ENCODE peak calls at places on chromosome 16, in ten cellular contexts. T, E, U, O, V, F, P, M, X and C are unnamed samples. For H3K27me3, the result is how much of the 10 kb centered on the place peaks cover.

GRCh38 chr16:47492428-47493357 is 31.6 kb downstream of the PHKB start:
- DNase-seq in T (peak), E (peak), U (no peak), O (no peak), V (peak), F (peak), P (peak), M (peak), X (peak), C (peak)

GRCh38 chr16:945271-946047 is 25.3 kb downstream of the LMF1 start:
- DNase-seq in T (no peak), E (peak), U (no peak), O (no peak), V (no peak), F (no peak), P (no peak), M (no peak), X (no peak), C (no peak)

GRCh38 chr16:21943571-21943970 is 9.6 kb upstream of the UQCRC2 start:
- DNase-seq in T (no peak), E (no peak), U (no peak), O (no peak), V (no peak), F (no peak), P (no peak), M (no peak), X (no peak), C (no peak)

GRCh38 chr16:48479955-48480354 is 94.7 kb upstream of the SIAH1 start:
- DNase-seq in T (no peak), E (peak), U (no peak), O (no peak), V (no peak), F (no peak), P (no peak), M (no peak), X (no peak), C (no peak)

GRCh38 chr16:74999683-75000480 is 1.1 kb downstream of the ZNRF1 start:
- DNase-seq in T (no peak), E (no peak), U (peak), O (peak), V (no peak), F (peak), P (peak), M (peak), X (peak), C (peak)

GRCh38 chr16:12971216-12971615 is 69.8 kb downstream of the SHISA9 start:
- DNase-seq in T (no peak), E (no peak), U (no peak), O (peak), V (no peak), F (no peak), P (no peak), M (no peak), X (no peak), C (no peak)

GRCh38 chr16:80027007-80027965 is 426.7 kb upstream of the MAF start:
- DNase-seq in T (peak), E (peak), U (peak), O (peak), V (peak), F (peak), P (peak), M (peak), X (peak), C (peak)

GRCh38 chr16:49890876-49891275 is 35.0 kb upstream of the ZNF423 start:
- DNase-seq in T (no peak), E (no peak), U (no peak), O (no peak), V (no peak), F (peak), P (no peak), M (peak), X (peak), C (no peak)

GRCh38 chr16:27761816-27762215 is 211.9 kb downstream of the KATNIP start:
- DNase-seq in T (no peak), E (no peak), U (no peak), O (no peak), V (peak), F (no peak), P (no peak), M (no peak), X (no peak), C (no peak)

GRCh38 chr16:13542284-13542683 is 377.7 kb upstream of the ERCC4 start:
- DNase-seq in T (no peak), E (no peak), U (no peak), O (no peak), V (no peak), F (no peak), P (no peak), M (no peak), X (no peak), C (no peak)

GRCh38 chr16:719815-720506 is 985 bp upstream of the ANTKMT start:
- DNase-seq in T (no peak), E (no peak), U (peak), O (no peak), V (no peak), F (peak), P (no peak), M (no peak), X (peak), C (no peak)

GRCh38 chr16:22888791-22889190 is 74.8 kb downstream of the HS3ST2 start:
- DNase-seq in T (no peak), E (peak), U (no peak), O (no peak), V (no peak), F (no peak), P (no peak), M (no peak), X (peak), C (no peak)

GRCh38 chr16:75908718-75909117 is 182.4 kb upstream of the CPHXL start:
- DNase-seq in T (no peak), E (no peak), U (no peak), O (no peak), V (no peak), F (no peak), P (no peak), M (no peak), X (no peak), C (no peak)

GRCh38 chr16:3988824-3989223 is 108.3 kb upstream of the CREBBP start:
- DNase-seq in T (no peak), E (no peak), U (no peak), O (no peak), V (no peak), F (no peak), P (no peak), M (no peak), X (no peak), C (no peak)

GRCh38 chr16:67235816-67236547 is 9.1 kb downstream of the TMEM208 start:
- DNase-seq in T (no peak), E (no peak), U (peak), O (no peak), V (no peak), F (no peak), P (no peak), M (no peak), X (peak), C (no peak)

GRCh38 chr16:2968368-2968737 is 795 bp upstream of the PAQR4 start:
- DNase-seq in T (no peak), E (no peak), U (no peak), O (no peak), V (no peak), F (peak), P (no peak), M (peak), X (peak), C (no peak)

DNA sequence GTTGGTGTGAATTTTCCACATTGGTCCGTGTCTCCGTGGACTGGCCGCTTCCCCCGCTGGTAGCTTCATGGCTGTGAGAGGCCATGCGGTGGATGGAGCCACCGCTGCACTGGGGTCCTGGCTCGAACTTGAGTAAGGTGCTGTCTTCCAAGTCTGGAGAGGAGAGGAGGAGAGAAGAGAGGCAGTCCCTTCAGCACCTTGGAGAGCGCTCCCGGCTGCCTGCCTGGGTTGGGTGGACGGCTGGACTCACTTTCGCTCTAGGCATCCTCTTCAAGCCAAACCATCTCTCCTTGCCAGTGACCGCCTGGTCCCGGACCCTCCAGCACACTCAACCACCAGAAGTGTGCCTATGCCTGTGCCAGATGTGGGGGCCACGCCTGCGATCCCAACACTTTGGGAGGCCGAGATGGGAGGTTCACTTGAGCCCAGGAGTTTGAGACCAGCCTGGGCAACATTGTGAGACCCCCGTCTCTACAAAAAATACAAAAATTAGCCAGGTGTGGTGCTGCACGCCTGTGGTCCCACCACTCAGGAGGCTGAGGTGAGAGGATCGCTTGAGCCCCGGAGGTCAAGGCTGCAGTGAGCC is 6.2 kb downstream of the JPH3 start:
- DNase-seq in T (no peak), E (peak), U (peak), O (peak), V (no peak), F (peak), P (peak), M (peak), X (peak), C (peak)
- H3K4me3 ChIP-seq in T (no peak), E (no peak), U (no peak), O (no peak), V (no peak), F (no peak), P (no peak), M (no peak), X (no peak), C (no peak)

DNA sequence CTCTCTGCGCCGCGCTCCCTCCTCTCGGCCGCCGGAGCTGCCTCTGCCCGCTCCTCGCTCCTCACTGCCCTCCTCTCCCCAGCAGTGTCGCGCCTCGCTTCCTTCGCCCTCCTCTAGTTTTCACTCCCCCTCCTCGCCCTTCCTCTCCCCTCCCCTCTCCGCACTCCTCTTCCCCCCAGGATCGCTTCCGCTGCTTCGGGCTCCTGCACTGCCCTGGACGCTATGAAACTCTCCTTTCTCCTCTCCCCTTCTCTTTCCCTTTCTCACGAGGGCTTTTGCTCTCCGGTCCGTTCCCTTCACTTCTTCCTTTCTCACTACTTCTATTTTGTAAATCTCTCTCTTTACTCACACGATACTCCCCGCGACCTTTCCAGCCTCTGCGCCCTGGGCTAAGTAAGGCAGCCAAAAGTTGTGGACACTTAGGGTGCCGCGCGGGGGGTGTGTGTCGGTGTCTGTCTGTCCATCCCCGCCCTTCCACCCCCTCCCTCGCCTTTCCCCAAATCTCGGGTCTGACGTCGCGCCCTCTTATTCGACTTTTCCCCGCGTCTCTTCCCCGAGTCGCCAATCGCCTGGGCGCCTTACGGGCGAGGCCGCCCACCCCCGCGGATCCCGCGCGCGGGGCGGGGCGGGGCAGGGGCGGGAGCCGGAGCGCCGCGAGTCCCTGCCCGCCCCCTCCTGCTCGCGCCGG is at the start of gene IRX3:
- DNase-seq in T (no peak), E (peak), U (no peak), O (peak), V (peak), F (peak), P (peak), M (no peak), X (peak), C (peak)
- H3K27me3 ChIP-seq in T (under half), E (half or more), U (under half), O (under half), V (under half), F (half or more), P (half or more), M (half or more), X (under half), C (half or more)

DNA sequence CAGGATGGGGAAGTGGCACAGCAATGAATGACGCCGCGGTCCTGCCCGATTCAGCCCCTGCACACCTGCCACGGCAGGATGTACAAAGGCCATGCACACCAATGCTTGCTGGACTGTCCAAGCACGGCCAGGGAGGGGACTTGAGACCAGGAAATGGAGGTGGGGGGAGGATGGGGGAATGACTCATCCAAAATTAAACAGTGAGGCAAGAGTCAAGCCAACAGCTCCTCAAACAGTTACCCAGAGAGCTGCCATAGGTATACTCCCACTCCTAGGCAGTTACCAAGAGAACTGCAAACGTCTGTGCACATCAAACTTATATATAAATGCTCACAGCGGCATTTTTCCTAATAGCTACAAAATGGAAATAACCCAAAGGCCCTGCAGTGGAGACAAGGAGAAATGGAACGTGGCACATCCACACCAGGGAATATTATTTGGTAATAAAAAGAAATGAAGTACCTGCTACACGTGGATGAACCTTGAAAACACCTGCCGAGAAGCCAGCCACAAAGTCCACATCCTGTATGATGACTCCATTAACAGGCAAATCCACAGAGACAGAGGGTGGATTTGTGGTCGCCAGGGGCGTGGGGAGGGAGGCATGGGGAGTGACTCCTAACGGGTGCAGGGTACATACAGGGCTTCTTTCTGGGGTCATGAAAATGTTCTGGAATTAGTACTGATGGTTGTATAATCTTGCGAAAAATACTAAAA is 54.1 kb downstream of the VAC14 start:
- DNase-seq in T (peak), E (peak), U (peak), O (peak), V (peak), F (peak), P (peak), M (peak), X (peak), C (peak)
- H3K4me3 ChIP-seq in T (peak), E (no peak), U (no peak), O (no peak), V (no peak), F (no peak), P (no peak), M (no peak), X (no peak), C (no peak)

GRCh38 chr16:82627811-82628339 is 1.1 kb downstream of the CDH13 start:
- DNase-seq in T (no peak), E (peak), U (no peak), O (peak), V (no peak), F (peak), P (no peak), M (peak), X (peak), C (peak)
- H3K27me3 ChIP-seq in T (under half), E (under half), U (under half), O (under half), V (under half), F (half or more), P (under half), M (under half), X (under half), C (under half)

GRCh38 chr16:57997528-57998265 is 2.8 kb downstream of the ZNF319 start:
- DNase-seq in T (no peak), E (no peak), U (no peak), O (no peak), V (no peak), F (no peak), P (peak), M (no peak), X (no peak), C (no peak)

GRCh38 chr16:57999366-57999970 is 1.0 kb downstream of the ZNF319 start:
- DNase-seq in T (no peak), E (peak), U (peak), O (peak), V (no peak), F (no peak), P (no peak), M (peak), X (peak), C (no peak)

GRCh38 chr16:57999971-58000705 is at the start of gene ZNF319:
- DNase-seq in T (no peak), E (no peak), U (peak), O (peak), V (no peak), F (no peak), P (no peak), M (peak), X (peak), C (no peak)

GRCh38 chr16:57998484-57998883 is 2.0 kb downstream of the ZNF319 start:
- DNase-seq in T (no peak), E (no peak), U (peak), O (no peak), V (peak), F (peak), P (peak), M (peak), X (peak), C (peak)

GRCh38 chr16:57998992-57999365 is 1.5 kb downstream of the ZNF319 start:
- DNase-seq in T (no peak), E (no peak), U (no peak), O (no peak), V (no peak), F (no peak), P (peak), M (no peak), X (no peak), C (no peak)
- H3K4me3 ChIP-seq in T (peak), E (peak), U (peak), O (no peak), V (no peak), F (no peak), P (peak), M (no peak), X (peak), C (peak)

GRCh38 chr16:16124974-16125373 is 98.3 kb downstream of the ABCC6 start:
- DNase-seq in T (no peak), E (no peak), U (no peak), O (no peak), V (no peak), F (no peak), P (no peak), M (no peak), X (no peak), C (no peak)

GRCh38 chr16:16131204-16131603 is 92.1 kb downstream of the ABCC6 start:
- DNase-seq in T (no peak), E (no peak), U (no peak), O (no peak), V (no peak), F (no peak), P (no peak), M (no peak), X (no peak), C (no peak)

GRCh38 chr16:16124438-16124837 is 98.9 kb downstream of the ABCC6 start:
- DNase-seq in T (no peak), E (no peak), U (no peak), O (no peak), V (no peak), F (no peak), P (no peak), M (no peak), X (no peak), C (no peak)

GRCh38 chr16:16131659-16132058 is 91.6 kb downstream of the ABCC6 start:
- DNase-seq in T (no peak), E (no peak), U (no peak), O (no peak), V (no peak), F (no peak), P (no peak), M (no peak), X (no peak), C (no peak)

DNA sequence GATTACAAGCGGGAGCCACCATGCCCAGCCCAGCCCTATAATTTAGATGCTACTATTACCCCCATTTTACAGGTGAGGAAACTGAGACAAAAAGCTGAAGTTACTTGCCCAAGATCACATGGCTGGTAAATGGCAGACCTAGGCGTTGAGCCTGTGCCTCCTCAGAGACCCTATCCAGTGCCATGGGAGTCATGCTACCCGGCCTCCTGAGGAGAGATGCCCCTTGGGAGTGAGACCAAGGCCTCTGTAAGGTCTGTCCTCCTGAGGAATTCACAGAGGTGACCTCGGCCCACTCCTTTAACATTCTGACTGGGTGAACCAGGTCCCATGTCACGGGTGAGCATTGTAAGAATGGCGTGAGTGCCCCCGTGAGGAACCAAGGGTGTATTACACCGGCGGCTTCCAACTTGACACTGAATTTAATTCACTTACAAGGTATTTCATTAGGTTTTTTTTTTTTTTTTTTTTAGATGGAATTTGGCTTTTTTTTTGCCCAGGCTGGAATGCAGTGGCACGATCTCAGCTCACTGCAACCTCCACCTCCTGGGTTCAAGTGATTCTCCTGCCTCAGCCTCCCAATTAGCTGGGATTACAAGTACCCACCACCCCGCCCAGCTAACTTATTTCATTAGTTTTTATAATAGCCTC is 95.7 kb downstream of the ABCC6 start:
- DNase-seq in T (no peak), E (peak), U (peak), O (peak), V (peak), F (peak), P (peak), M (peak), X (peak), C (peak)
- H3K27me3 ChIP-seq in T (under half), E (under half), U (under half), O (under half), V (under half), F (under half), P (under half), M (under half), X (under half), C (under half)

GRCh38 chr16:10880609-10881452 is 3.8 kb downstream of the CIITA start:
- DNase-seq in T (no peak), E (no peak), U (no peak), O (no peak), V (no peak), F (no peak), P (peak), M (no peak), X (no peak), C (no peak)
- H3K4me3 ChIP-seq in T (no peak), E (no peak), U (peak), O (no peak), V (no peak), F (no peak), P (peak), M (no peak), X (no peak), C (peak)

DNA sequence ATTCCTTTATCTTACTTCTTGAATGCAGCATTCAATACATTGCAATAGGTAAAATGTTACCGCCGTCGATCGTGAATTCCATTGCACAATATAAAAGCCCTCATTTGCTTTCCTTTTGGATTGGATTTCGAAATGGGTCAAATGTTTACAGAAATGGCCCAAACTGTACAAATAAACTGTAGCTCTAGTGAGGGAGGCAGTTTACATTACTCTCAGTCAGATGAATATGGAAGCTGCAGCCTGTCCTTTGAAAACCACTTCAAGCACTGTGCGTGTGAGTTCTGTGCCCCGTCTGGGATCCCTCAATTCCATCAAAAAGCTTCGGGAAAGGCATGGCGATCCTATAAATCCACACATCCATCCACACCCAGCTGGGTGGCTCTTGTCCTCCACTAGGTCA is 258.6 kb upstream of the FOXF1 start:
- DNase-seq in T (no peak), E (peak), U (no peak), O (peak), V (no peak), F (no peak), P (no peak), M (no peak), X (no peak), C (no peak)
- H3K27me3 ChIP-seq in T (under half), E (under half), U (under half), O (under half), V (under half), F (under half), P (under half), M (under half), X (half or more), C (under half)